ENCODE peak calls at places on chromosomes 5 and 9, in nine cellular contexts. V is HCT116, B is GM23248, J is PC-3, I is hepatocyte, N is OCI-LY7, C is MM.1S, M is SK-N-SH, T is GM23338. A is an unnamed sample.
A peak's percentile ranks its signal among the peaks of the same experiment; 100 is the strongest.

GRCh38 chr9:34430843-34431437 is 27.4 kb downstream of the FAM219A start:
- DNase-seq in V (peak; percentile 13), B (peak; percentile 81), J (peak; percentile 65), I (peak; percentile 79), N (peak; percentile 39), C (peak; percentile 26), M (peak; percentile 79), T (peak; percentile 88), A (peak; percentile 92)

GRCh38 chr9:71677209-71677608 is 91.1 kb downstream of the CEMIP2 start:
- DNase-seq in V (no peak), B (no peak), J (no peak), I (no peak), N (no peak), C (no peak), M (no peak), T (no peak), A (no peak)

GRCh38 chr9:14238518-14238917 is 75.4 kb downstream of the NFIB start:
- DNase-seq in V (no peak), B (peak; percentile 43), J (peak; percentile 91), I (peak; percentile 20), N (no peak), C (no peak), M (no peak), T (peak; percentile 69), A (peak; percentile 15)

GRCh38 chr9:6852243-6852963 is 94.6 kb downstream of the KDM4C start:
- DNase-seq in V (no peak), B (peak; percentile 50), J (peak; percentile 84), I (no peak), N (no peak), C (no peak), M (no peak), T (no peak), A (no peak)

GRCh38 chr5:169065400-169065799 is 235.5 kb downstream of the SLIT3 start:
- DNase-seq in V (no peak), B (peak; percentile 17), J (peak; percentile 29), I (no peak), N (no peak), C (no peak), M (no peak), T (peak; percentile 7), A (no peak)

GRCh38 chr5:6747103-6747502 is 33.9 kb downstream of the TENT4A start:
- DNase-seq in V (no peak), B (no peak), J (no peak), I (no peak), N (no peak), C (no peak), M (no peak), T (no peak), A (no peak)

GRCh38 chr5:176844706-176845391 is 34.5 kb downstream of the UNC5A start:
- DNase-seq in V (no peak), B (peak; percentile 71), J (peak; percentile 66), I (no peak), N (no peak), C (no peak), M (peak; percentile 89), T (no peak), A (no peak)

GRCh38 chr9:114258218-114258617 is 64.7 kb upstream of the ORM1 start:
- DNase-seq in V (no peak), B (no peak), J (no peak), I (no peak), N (no peak), C (no peak), M (no peak), T (no peak), A (no peak)

GRCh38 chr9:98253563-98253962 is 1.9 kb downstream of the TBC1D2 start:
- DNase-seq in V (no peak), B (peak; percentile 15), J (peak; percentile 19), I (no peak), N (no peak), C (no peak), M (no peak), T (no peak), A (no peak)

GRCh38 chr9:98247826-98248657 is 7.4 kb downstream of the TBC1D2 start:
- DNase-seq in V (no peak), B (peak; percentile 13), J (no peak), I (no peak), N (no peak), C (no peak), M (no peak), T (no peak), A (no peak)

GRCh38 chr9:98251554-98251953 is 3.9 kb downstream of the TBC1D2 start:
- DNase-seq in V (peak; percentile 73), B (peak; percentile 92), J (peak; percentile 80), I (no peak), N (no peak), C (no peak), M (no peak), T (no peak), A (no peak)

GRCh38 chr9:98249774-98250173 is 5.7 kb downstream of the TBC1D2 start:
- DNase-seq in V (no peak), B (peak; percentile 17), J (no peak), I (no peak), N (no peak), C (no peak), M (no peak), T (no peak), A (no peak)

DNA sequence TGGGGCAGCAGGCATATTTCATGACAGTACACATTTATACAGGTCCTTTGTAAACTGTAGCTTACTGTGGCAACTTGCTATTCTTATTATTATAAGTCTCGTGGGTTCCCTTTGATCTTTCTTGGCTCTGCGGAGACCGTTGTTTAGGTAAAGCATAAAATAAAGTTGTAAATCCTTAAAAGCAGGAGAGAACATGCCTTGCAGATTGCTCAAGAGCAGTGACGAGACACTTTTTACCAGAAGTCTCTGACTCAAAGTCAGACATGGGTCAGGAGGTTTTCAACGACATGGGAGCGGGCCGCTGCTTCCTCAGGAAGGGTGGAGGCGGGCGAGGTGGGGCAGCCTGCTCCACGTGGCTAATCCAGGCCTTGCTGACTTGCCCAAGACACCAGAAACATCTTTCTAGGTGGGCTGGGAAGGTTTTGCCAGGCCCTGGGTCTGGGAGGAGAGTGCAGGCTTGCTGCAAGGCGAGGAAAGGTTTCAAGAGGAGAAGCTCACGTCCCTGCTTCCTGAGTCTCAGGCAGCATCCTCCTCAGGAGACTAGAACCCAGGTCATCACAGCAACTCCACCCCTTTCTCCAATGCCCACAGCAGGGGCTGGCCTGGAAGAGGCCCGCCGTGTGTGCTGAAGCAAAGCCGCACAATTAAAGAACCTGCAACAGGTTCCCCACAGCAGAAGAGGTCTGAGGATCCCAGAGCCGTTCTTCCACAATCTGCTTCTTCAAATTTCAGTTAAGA is 6.5 kb downstream of the TBC1D2 start:
- DNase-seq in V (no peak), B (peak; percentile 98), J (peak; percentile 62), I (peak; percentile 82), N (no peak), C (no peak), M (no peak), T (no peak), A (no peak)
- H3K4me1 ChIP-seq in V (peaks cover 64% of the 10 kb centered on the region), B (peaks cover 52% of the 10 kb centered on the region), J (peaks cover 53% of the 10 kb centered on the region), I (peaks cover 28% of the 10 kb centered on the region), N (no peaks in the 10 kb centered on the region), C (no peaks in the 10 kb centered on the region), M (no peaks in the 10 kb centered on the region), T (peaks cover 12% of the 10 kb centered on the region), A (peaks cover 9% of the 10 kb centered on the region)

GRCh38 chr5:178454308-178454707 is 135.9 kb downstream of the COL23A1 start:
- DNase-seq in V (no peak), B (no peak), J (no peak), I (no peak), N (no peak), C (no peak), M (peak; percentile 50), T (no peak), A (no peak)

GRCh38 chr5:178450121-178450631 is 140.0 kb downstream of the COL23A1 start:
- DNase-seq in V (no peak), B (no peak), J (no peak), I (no peak), N (no peak), C (no peak), M (no peak), T (peak; percentile 30), A (no peak)

GRCh38 chr5:178455480-178455835 is 134.7 kb downstream of the COL23A1 start:
- DNase-seq in V (no peak), B (no peak), J (no peak), I (no peak), N (no peak), C (no peak), M (no peak), T (no peak), A (no peak)

GRCh38 chr5:178454821-178455479 is 135.2 kb downstream of the COL23A1 start:
- DNase-seq in V (no peak), B (no peak), J (no peak), I (no peak), N (no peak), C (no peak), M (no peak), T (peak; percentile 36), A (no peak)

DNA sequence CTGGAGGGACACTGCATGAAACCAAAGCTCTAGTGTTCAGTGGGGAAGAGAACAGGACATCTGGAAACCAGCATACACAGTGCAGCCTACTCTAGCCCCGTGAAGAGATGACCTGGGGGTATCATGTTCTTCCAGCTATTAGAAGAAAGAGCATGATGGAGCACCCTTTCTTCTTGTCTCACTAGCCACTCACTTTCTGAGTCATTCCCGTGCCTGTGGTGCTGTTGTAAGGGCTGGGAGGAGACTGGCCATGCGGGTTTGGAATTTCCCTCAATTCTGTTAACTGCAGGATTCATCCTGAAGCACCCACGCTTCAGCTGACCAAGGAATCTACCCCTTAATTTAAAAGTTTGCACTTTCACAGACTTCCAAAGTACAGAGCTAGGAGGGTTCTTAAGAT is 137.0 kb downstream of the COL23A1 start:
- DNase-seq in V (no peak), B (peak; percentile 34), J (peak; percentile 46), I (no peak), N (no peak), C (no peak), M (no peak), T (no peak), A (no peak)
- TF ChIP-seq EZH2phosphoT487 in V (no peak), B (no peak), J (no peak), I (no peak), N (no peak), C (no peak), M (no peak), T (no peak), A (no peak)

GRCh38 chr5:171250738-171251137 is 58.3 kb upstream of the TLX3 start:
- DNase-seq in V (no peak), B (no peak), J (no peak), I (no peak), N (no peak), C (no peak), M (no peak), T (no peak), A (no peak)

GRCh38 chr5:171252674-171253073 is 56.4 kb upstream of the TLX3 start:
- DNase-seq in V (no peak), B (no peak), J (no peak), I (no peak), N (no peak), C (no peak), M (no peak), T (no peak), A (no peak)

GRCh38 chr5:171249460-171249859 is 59.6 kb upstream of the TLX3 start:
- DNase-seq in V (no peak), B (no peak), J (no peak), I (no peak), N (no peak), C (no peak), M (no peak), T (no peak), A (no peak)

GRCh38 chr5:171251519-171251918 is 57.5 kb upstream of the TLX3 start:
- DNase-seq in V (no peak), B (no peak), J (no peak), I (no peak), N (no peak), C (no peak), M (no peak), T (no peak), A (no peak)
- H3K4me2 ChIP-seq in V (no peak overlapping the region), B (no peak overlapping the region), J (no peak overlapping the region), I (no peak overlapping the region), N (no peak overlapping the region), C (no peak overlapping the region), M (no peak overlapping the region), T (no peak overlapping the region), A (no peak overlapping the region)

GRCh38 chr5:142821027-142821732 is 51.0 kb downstream of the ARHGAP26 start:
- DNase-seq in V (no peak), B (no peak), J (peak; percentile 44), I (no peak), N (no peak), C (no peak), M (no peak), T (no peak), A (no peak)
- H3K4me1 ChIP-seq in V (peaks cover 100% of the 10 kb centered on the region), B (peaks cover 72% of the 10 kb centered on the region), J (peaks cover 98% of the 10 kb centered on the region), I (peaks cover 37% of the 10 kb centered on the region), N (no peaks in the 10 kb centered on the region), C (no peaks in the 10 kb centered on the region), M (peaks cover 64% of the 10 kb centered on the region), T (peaks cover 37% of the 10 kb centered on the region), A (peaks cover 22% of the 10 kb centered on the region)

A was measured in neural progenitor cell.